ENCODE peak calls at places on chromosomes 4 and X, in nine cellular contexts. One of them, this sample, is unnamed.

GRCh38 chr4:57490520-57490919 is 380.3 kb upstream of the IGFBP7 start:
- DNase-seq in spleen: no peak
- DNase-seq in neural progenitor cell: no peak
- DNase-seq in tibial artery: no peak
- DNase-seq in CD4-positive, CD25-positive, alpha-beta regulatory T cell: no peak
- DNase-seq in cardiac muscle cell: no peak
- DNase-seq in CD8-positive, alpha-beta memory T cell: no peak
- DNase-seq in K562: no peak
- DNase-seq in suprapubic skin: no peak
- DNase-seq in this sample: no peak

GRCh38 chr4:155811171-155811570 is 52.4 kb downstream of the GUCY1B1 start:
- DNase-seq in spleen: no peak
- DNase-seq in neural progenitor cell: no peak
- DNase-seq in tibial artery: no peak
- DNase-seq in CD4-positive, CD25-positive, alpha-beta regulatory T cell: no peak
- DNase-seq in cardiac muscle cell: peak
- DNase-seq in CD8-positive, alpha-beta memory T cell: no peak
- DNase-seq in K562: no peak
- DNase-seq in suprapubic skin: no peak
- DNase-seq in this sample: no peak

GRCh38 chr4:105666693-105667092 is 41.8 kb downstream of the INTS12 start:
- DNase-seq in spleen: no peak
- DNase-seq in neural progenitor cell: peak
- DNase-seq in tibial artery: no peak
- DNase-seq in CD4-positive, CD25-positive, alpha-beta regulatory T cell: no peak
- DNase-seq in cardiac muscle cell: peak
- DNase-seq in CD8-positive, alpha-beta memory T cell: no peak
- DNase-seq in K562: no peak
- DNase-seq in suprapubic skin: no peak
- DNase-seq in this sample: no peak

GRCh38 chr4:112348488-112349158 is 51.5 kb downstream of the ALPK1 start:
- DNase-seq in spleen: peak
- DNase-seq in neural progenitor cell: peak
- DNase-seq in tibial artery: peak
- DNase-seq in CD4-positive, CD25-positive, alpha-beta regulatory T cell: no peak
- DNase-seq in cardiac muscle cell: peak
- DNase-seq in CD8-positive, alpha-beta memory T cell: no peak
- DNase-seq in K562: no peak
- DNase-seq in suprapubic skin: no peak
- DNase-seq in this sample: no peak

GRCh38 chr4:7238300-7238960 is 46.1 kb downstream of the SORCS2 start:
- DNase-seq in spleen: no peak
- DNase-seq in neural progenitor cell: peak
- DNase-seq in tibial artery: no peak
- DNase-seq in CD4-positive, CD25-positive, alpha-beta regulatory T cell: no peak
- DNase-seq in cardiac muscle cell: no peak
- DNase-seq in CD8-positive, alpha-beta memory T cell: no peak
- DNase-seq in K562: peak
- DNase-seq in suprapubic skin: no peak
- DNase-seq in this sample: peak

GRCh38 chr4:147829401-147830101 is 97.7 kb downstream of the ARHGAP10 start:
- DNase-seq in spleen: no peak
- DNase-seq in neural progenitor cell: no peak
- DNase-seq in tibial artery: peak
- DNase-seq in CD4-positive, CD25-positive, alpha-beta regulatory T cell: no peak
- DNase-seq in cardiac muscle cell: peak
- DNase-seq in CD8-positive, alpha-beta memory T cell: no peak
- DNase-seq in K562: no peak
- DNase-seq in suprapubic skin: no peak
- DNase-seq in this sample: no peak

GRCh38 chr4:175263537-175263936 is 345.4 kb downstream of the ADAM29 start:
- DNase-seq in spleen: no peak
- DNase-seq in neural progenitor cell: no peak
- DNase-seq in tibial artery: no peak
- DNase-seq in CD4-positive, CD25-positive, alpha-beta regulatory T cell: no peak
- DNase-seq in cardiac muscle cell: no peak
- DNase-seq in CD8-positive, alpha-beta memory T cell: no peak
- DNase-seq in K562: no peak
- DNase-seq in suprapubic skin: no peak
- DNase-seq in this sample: no peak

GRCh38 chr4:109921384-109921808 is 8.7 kb downstream of the EGF start:
- DNase-seq in spleen: no peak
- DNase-seq in neural progenitor cell: peak
- DNase-seq in tibial artery: no peak
- DNase-seq in CD4-positive, CD25-positive, alpha-beta regulatory T cell: no peak
- DNase-seq in cardiac muscle cell: peak
- DNase-seq in CD8-positive, alpha-beta memory T cell: no peak
- DNase-seq in K562: no peak
- DNase-seq in suprapubic skin: no peak
- DNase-seq in this sample: no peak

GRCh38 chr4:85825937-85826678 is 351.2 kb downstream of the ARHGAP24 start:
- DNase-seq in spleen: no peak
- DNase-seq in neural progenitor cell: peak
- DNase-seq in tibial artery: no peak
- DNase-seq in CD4-positive, CD25-positive, alpha-beta regulatory T cell: no peak
- DNase-seq in cardiac muscle cell: peak
- DNase-seq in CD8-positive, alpha-beta memory T cell: no peak
- DNase-seq in K562: no peak
- DNase-seq in suprapubic skin: no peak
- DNase-seq in this sample: peak

GRCh38 chrX:110159865-110160264 is 157.0 kb downstream of the TMEM164 start:
- DNase-seq in spleen: peak
- DNase-seq in neural progenitor cell: no peak
- DNase-seq in tibial artery: no peak
- DNase-seq in CD4-positive, CD25-positive, alpha-beta regulatory T cell: no peak
- DNase-seq in cardiac muscle cell: no peak
- DNase-seq in CD8-positive, alpha-beta memory T cell: no peak
- DNase-seq in K562: no peak
- DNase-seq in suprapubic skin: no peak
- DNase-seq in this sample: no peak

GRCh38 chrX:7088968-7089615 is 58.4 kb upstream of the STS start:
- DNase-seq in spleen: peak
- DNase-seq in neural progenitor cell: peak
- DNase-seq in tibial artery: no peak
- DNase-seq in CD4-positive, CD25-positive, alpha-beta regulatory T cell: peak
- DNase-seq in cardiac muscle cell: no peak
- DNase-seq in CD8-positive, alpha-beta memory T cell: no peak
- DNase-seq in K562: no peak
- DNase-seq in suprapubic skin: no peak
- DNase-seq in this sample: no peak

GRCh38 chr4:111269439-111269838 is 646.6 kb upstream of the PITX2 start:
- DNase-seq in spleen: no peak
- DNase-seq in neural progenitor cell: no peak
- DNase-seq in tibial artery: no peak
- DNase-seq in CD4-positive, CD25-positive, alpha-beta regulatory T cell: no peak
- DNase-seq in cardiac muscle cell: no peak
- DNase-seq in CD8-positive, alpha-beta memory T cell: no peak
- DNase-seq in K562: no peak
- DNase-seq in suprapubic skin: no peak
- DNase-seq in this sample: no peak

GRCh38 chr4:154389142-154389541 is 102.5 kb downstream of the DCHS2 start:
- DNase-seq in spleen: no peak
- DNase-seq in neural progenitor cell: no peak
- DNase-seq in tibial artery: no peak
- DNase-seq in CD4-positive, CD25-positive, alpha-beta regulatory T cell: no peak
- DNase-seq in cardiac muscle cell: no peak
- DNase-seq in CD8-positive, alpha-beta memory T cell: no peak
- DNase-seq in K562: no peak
- DNase-seq in suprapubic skin: no peak
- DNase-seq in this sample: no peak

GRCh38 chr4:67714248-67714583 is 13.3 kb upstream of the UBA6 start:
- DNase-seq in spleen: no peak
- DNase-seq in neural progenitor cell: no peak
- DNase-seq in tibial artery: no peak
- DNase-seq in CD4-positive, CD25-positive, alpha-beta regulatory T cell: no peak
- DNase-seq in cardiac muscle cell: peak
- DNase-seq in CD8-positive, alpha-beta memory T cell: no peak
- DNase-seq in K562: no peak
- DNase-seq in suprapubic skin: no peak
- DNase-seq in this sample: no peak

GRCh38 chr4:111991163-111991562 is 154.1 kb upstream of the FAM241A start:
- DNase-seq in spleen: no peak
- DNase-seq in neural progenitor cell: no peak
- DNase-seq in tibial artery: no peak
- DNase-seq in CD4-positive, CD25-positive, alpha-beta regulatory T cell: no peak
- DNase-seq in cardiac muscle cell: no peak
- DNase-seq in CD8-positive, alpha-beta memory T cell: no peak
- DNase-seq in K562: no peak
- DNase-seq in suprapubic skin: no peak
- DNase-seq in this sample: no peak

GRCh38 chr4:186723207-186724047 is at the start of gene FAT1:
- DNase-seq in spleen: no peak
- DNase-seq in neural progenitor cell: peak
- DNase-seq in tibial artery: peak
- DNase-seq in CD4-positive, CD25-positive, alpha-beta regulatory T cell: no peak
- DNase-seq in cardiac muscle cell: peak
- DNase-seq in CD8-positive, alpha-beta memory T cell: no peak
- DNase-seq in K562: peak
- DNase-seq in suprapubic skin: no peak
- DNase-seq in this sample: peak

GRCh38 chr4:13527983-13528822 is 16.1 kb downstream of the NKX3-2 start:
- DNase-seq in spleen: peak
- DNase-seq in neural progenitor cell: no peak
- DNase-seq in tibial artery: no peak
- DNase-seq in CD4-positive, CD25-positive, alpha-beta regulatory T cell: peak
- DNase-seq in cardiac muscle cell: no peak
- DNase-seq in CD8-positive, alpha-beta memory T cell: no peak
- DNase-seq in K562: peak
- DNase-seq in suprapubic skin: no peak
- DNase-seq in this sample: no peak

GRCh38 chr4:95093460-95093859 is 335.7 kb downstream of the BMPR1B start:
- DNase-seq in spleen: no peak
- DNase-seq in neural progenitor cell: no peak
- DNase-seq in tibial artery: no peak
- DNase-seq in CD4-positive, CD25-positive, alpha-beta regulatory T cell: no peak
- DNase-seq in cardiac muscle cell: no peak
- DNase-seq in CD8-positive, alpha-beta memory T cell: no peak
- DNase-seq in K562: no peak
- DNase-seq in suprapubic skin: no peak
- DNase-seq in this sample: no peak
- H3K4me3 ChIP-seq in spleen: no peak
- H3K4me3 ChIP-seq in neural progenitor cell: no peak
- H3K4me3 ChIP-seq in tibial artery: no peak
- H3K4me3 ChIP-seq in CD4-positive, CD25-positive, alpha-beta regulatory T cell: no peak
- H3K4me3 ChIP-seq in cardiac muscle cell: no peak
- H3K4me3 ChIP-seq in CD8-positive, alpha-beta memory T cell: no peak
- H3K4me3 ChIP-seq in K562: no peak
- H3K4me3 ChIP-seq in suprapubic skin: no peak
- H3K4me3 ChIP-seq in this sample: no peak

DNA sequence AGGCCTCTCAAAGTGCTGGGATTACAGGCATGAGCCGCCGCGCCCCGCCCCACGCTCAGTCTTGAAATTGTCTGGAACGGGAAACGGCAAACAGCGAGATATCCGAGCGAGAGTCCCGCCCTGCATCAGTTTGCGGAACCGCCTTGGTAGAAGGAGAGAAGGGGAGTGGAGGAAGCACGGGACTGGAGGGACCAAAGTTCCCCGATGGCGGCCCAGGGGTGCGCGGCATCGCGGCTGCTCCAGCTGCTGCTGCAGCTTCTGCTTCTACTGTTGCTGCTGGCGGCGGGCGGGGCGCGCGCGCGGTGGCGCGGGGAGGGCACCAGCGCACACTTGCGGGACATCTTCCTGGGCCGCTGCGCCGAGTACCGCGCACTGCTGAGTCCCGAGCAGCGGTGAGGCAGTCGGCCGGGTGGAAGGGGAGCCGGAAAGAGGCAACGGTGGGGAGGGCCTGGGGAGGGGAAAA is at the start of gene BST1:
- DNase-seq in spleen: peak
- DNase-seq in neural progenitor cell: peak
- DNase-seq in tibial artery: peak
- DNase-seq in CD4-positive, CD25-positive, alpha-beta regulatory T cell: peak
- DNase-seq in cardiac muscle cell: peak
- DNase-seq in CD8-positive, alpha-beta memory T cell: peak
- DNase-seq in K562: no peak
- DNase-seq in suprapubic skin: peak
- DNase-seq in this sample: peak
- H3K4me3 ChIP-seq in spleen: peak
- H3K4me3 ChIP-seq in neural progenitor cell: peak
- H3K4me3 ChIP-seq in tibial artery: peak
- H3K4me3 ChIP-seq in CD4-positive, CD25-positive, alpha-beta regulatory T cell: no peak
- H3K4me3 ChIP-seq in cardiac muscle cell: peak
- H3K4me3 ChIP-seq in CD8-positive, alpha-beta memory T cell: peak
- H3K4me3 ChIP-seq in K562: no peak
- H3K4me3 ChIP-seq in suprapubic skin: peak
- H3K4me3 ChIP-seq in this sample: peak

GRCh38 chr4:133147922-133148689 is 988 bp upstream of the PCDH10 start:
- DNase-seq in spleen: peak
- DNase-seq in neural progenitor cell: peak
- DNase-seq in tibial artery: peak
- DNase-seq in CD4-positive, CD25-positive, alpha-beta regulatory T cell: no peak
- DNase-seq in cardiac muscle cell: peak
- DNase-seq in CD8-positive, alpha-beta memory T cell: no peak
- DNase-seq in K562: no peak
- DNase-seq in suprapubic skin: peak
- DNase-seq in this sample: no peak

GRCh38 chr4:133148690-133149363 is at the start of gene PCDH10:
- DNase-seq in spleen: peak
- DNase-seq in neural progenitor cell: peak
- DNase-seq in tibial artery: peak
- DNase-seq in CD4-positive, CD25-positive, alpha-beta regulatory T cell: peak
- DNase-seq in cardiac muscle cell: peak
- DNase-seq in CD8-positive, alpha-beta memory T cell: no peak
- DNase-seq in K562: peak
- DNase-seq in suprapubic skin: peak
- DNase-seq in this sample: peak

GRCh38 chr4:133149932-133150642 is 993 bp downstream of the PCDH10 start:
- DNase-seq in spleen: no peak
- DNase-seq in neural progenitor cell: no peak
- DNase-seq in tibial artery: no peak
- DNase-seq in CD4-positive, CD25-positive, alpha-beta regulatory T cell: no peak
- DNase-seq in cardiac muscle cell: peak
- DNase-seq in CD8-positive, alpha-beta memory T cell: no peak
- DNase-seq in K562: no peak
- DNase-seq in suprapubic skin: peak
- DNase-seq in this sample: no peak

GRCh38 chr4:133150643-133151300 is 1.7 kb downstream of the PCDH10 start:
- DNase-seq in spleen: no peak
- DNase-seq in neural progenitor cell: peak
- DNase-seq in tibial artery: peak
- DNase-seq in CD4-positive, CD25-positive, alpha-beta regulatory T cell: no peak
- DNase-seq in cardiac muscle cell: peak
- DNase-seq in CD8-positive, alpha-beta memory T cell: no peak
- DNase-seq in K562: no peak
- DNase-seq in suprapubic skin: no peak
- DNase-seq in this sample: no peak

GRCh38 chr4:133149364-133149695 is 236 bp downstream of the PCDH10 start:
- DNase-seq in spleen: no peak
- DNase-seq in neural progenitor cell: no peak
- DNase-seq in tibial artery: no peak
- DNase-seq in CD4-positive, CD25-positive, alpha-beta regulatory T cell: no peak
- DNase-seq in cardiac muscle cell: no peak
- DNase-seq in CD8-positive, alpha-beta memory T cell: no peak
- DNase-seq in K562: no peak
- DNase-seq in suprapubic skin: no peak
- DNase-seq in this sample: no peak
- H3K4me3 ChIP-seq in spleen: peak
- H3K4me3 ChIP-seq in neural progenitor cell: peak
- H3K4me3 ChIP-seq in tibial artery: peak
- H3K4me3 ChIP-seq in CD4-positive, CD25-positive, alpha-beta regulatory T cell: no peak
- H3K4me3 ChIP-seq in cardiac muscle cell: peak
- H3K4me3 ChIP-seq in CD8-positive, alpha-beta memory T cell: no peak
- H3K4me3 ChIP-seq in K562: no peak
- H3K4me3 ChIP-seq in suprapubic skin: peak
- H3K4me3 ChIP-seq in this sample: peak

GRCh38 chr4:56050584-56050983 is 101.8 kb downstream of the CEP135 start:
- DNase-seq in spleen: no peak
- DNase-seq in neural progenitor cell: no peak
- DNase-seq in tibial artery: no peak
- DNase-seq in CD4-positive, CD25-positive, alpha-beta regulatory T cell: peak
- DNase-seq in cardiac muscle cell: no peak
- DNase-seq in CD8-positive, alpha-beta memory T cell: no peak
- DNase-seq in K562: no peak
- DNase-seq in suprapubic skin: no peak
- DNase-seq in this sample: no peak
- H3K4me3 ChIP-seq in spleen: no peak
- H3K4me3 ChIP-seq in neural progenitor cell: peak
- H3K4me3 ChIP-seq in tibial artery: no peak
- H3K4me3 ChIP-seq in CD4-positive, CD25-positive, alpha-beta regulatory T cell: no peak
- H3K4me3 ChIP-seq in cardiac muscle cell: peak
- H3K4me3 ChIP-seq in CD8-positive, alpha-beta memory T cell: no peak
- H3K4me3 ChIP-seq in K562: no peak
- H3K4me3 ChIP-seq in suprapubic skin: no peak
- H3K4me3 ChIP-seq in this sample: no peak